ENCODE peak calls at places on chromosomes 1 and 21, in four cellular contexts. U is H9, S is IMR-90, P is H1. N is an unnamed sample.

GRCh38 chr1:167524651-167525050 is 6.3 kb upstream of the CD247 start:
- DNase-seq in P (no peak), S (no peak), U (no peak), N (no peak)

GRCh38 chr1:12595839-12596821 is 21.9 kb downstream of the DHRS3 start:
- DNase-seq in P (no peak), U (peak), S (peak), N (peak)

GRCh38 chr1:36657826-36658225 is 175.1 kb upstream of the CSF3R start:
- DNase-seq in U (no peak), P (no peak), S (no peak), N (no peak)

GRCh38 chr1:31095298-31095981 is 29.9 kb upstream of the PUM1 start:
- DNase-seq in U (no peak), P (no peak), S (peak), N (no peak)

GRCh38 chr21:39097981-39098380 is 85.3 kb downstream of the PSMG1 start:
- DNase-seq in U (no peak), S (no peak), P (no peak), N (no peak)

GRCh38 chr1:167258858-167259257 is 38.2 kb downstream of the POU2F1 start:
- DNase-seq in U (no peak), P (no peak), S (no peak), N (no peak)

GRCh38 chr1:113191579-113192076 is 118.6 kb downstream of the LRIG2 start:
- DNase-seq in U (no peak), S (no peak), P (no peak), N (no peak)

GRCh38 chr21:27365394-27365793 is 398.5 kb upstream of the ADAMTS5 start:
- DNase-seq in S (peak), U (no peak), P (no peak), N (no peak)

GRCh38 chr1:204580862-204581261 is 64.7 kb downstream of the MDM4 start:
- DNase-seq in P (no peak), U (no peak), S (no peak), N (no peak)

GRCh38 chr1:3383679-3384078 is 70.8 kb upstream of the ARHGEF16 start:
- DNase-seq in P (no peak), S (no peak), U (no peak), N (no peak)

GRCh38 chr1:243315455-243315854 is 59.6 kb downstream of the SDCCAG8 start:
- DNase-seq in S (peak), P (no peak), U (no peak), N (no peak)

DNA sequence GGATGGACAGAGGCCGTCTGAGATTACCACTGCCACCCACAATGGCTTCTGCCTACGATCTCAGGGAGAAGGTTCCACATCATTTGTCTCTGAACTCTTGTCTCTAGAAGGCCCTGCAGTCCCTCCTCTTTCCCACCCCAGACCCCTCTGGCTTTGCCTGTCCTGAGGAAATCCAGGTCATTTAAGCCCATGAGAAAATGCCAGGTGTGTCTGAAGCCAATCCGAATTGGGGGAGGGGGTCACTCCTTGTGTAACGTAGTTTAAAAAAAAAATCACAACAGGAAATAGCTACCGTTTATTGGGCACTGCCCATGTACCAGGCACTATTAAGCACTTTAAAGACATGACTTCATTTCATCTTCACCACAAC is 7.5 kb upstream of the MYOM3 start:
- DNase-seq in S (no peak), P (no peak), U (no peak), N (no peak)
- H3K56ac ChIP-seq in S (no peak), P (no peak), U (no peak), N (no peak)

GRCh38 chr21:45420623-45421041 is 15.7 kb downstream of the COL18A1 start:
- DNase-seq in P (no peak), U (no peak), S (no peak), N (no peak)
- H2BK5ac ChIP-seq in P (peak), U (no peak), S (no peak), N (no peak)

DNA sequence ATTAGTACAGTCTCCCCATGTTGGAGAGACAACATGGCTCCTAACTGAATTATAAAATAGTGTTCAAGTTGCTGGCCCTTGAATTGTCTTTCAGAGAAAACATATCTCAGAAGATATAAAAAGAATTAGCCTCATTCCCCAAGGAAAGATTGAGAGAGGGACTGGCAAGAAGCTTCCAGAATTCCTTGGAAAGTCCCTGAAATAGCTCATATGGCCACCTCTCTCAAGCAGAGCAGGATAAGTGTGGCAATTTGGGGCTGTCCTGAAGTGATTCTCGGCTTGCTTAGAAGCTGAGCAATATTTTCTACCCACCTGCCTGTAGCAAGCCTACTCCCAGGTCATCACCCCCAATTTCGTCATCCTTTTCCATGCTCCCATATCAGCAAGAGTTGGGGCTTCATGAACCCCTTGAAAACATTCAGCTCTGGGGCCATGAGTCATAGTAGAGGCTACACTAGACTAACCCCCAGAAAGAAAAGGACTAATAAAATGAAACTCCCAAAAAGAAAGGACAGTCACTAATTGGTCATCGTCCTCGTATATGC is 131.6 kb downstream of the PLPP3 start:
- DNase-seq in U (no peak), P (no peak), S (no peak), N (no peak)
- H3K56ac ChIP-seq in U (no peak), P (no peak), S (no peak), N (no peak)

GRCh38 chr1:182624582-182624981 is 20.4 kb upstream of the RGS16 start:
- DNase-seq in P (no peak), S (no peak), U (no peak), N (no peak)
- H2BK5ac ChIP-seq in P (no peak), S (no peak), U (no peak), N (no peak)

GRCh38 chr1:50846224-50846839 is 113.7 kb downstream of the FAF1 start:
- DNase-seq in S (no peak), P (no peak), U (no peak), N (no peak)
- H3K56ac ChIP-seq in S (no peak), P (no peak), U (no peak), N (no peak)

GRCh38 chr1:185156321-185156853 is 366 bp downstream of the TRMT1L start:
- DNase-seq in U (no peak), S (no peak), P (no peak), N (peak)

GRCh38 chr1:185156854-185157598 is at the start of the genes SWT1 and TRMT1L:
- DNase-seq in S (peak), P (peak), U (peak), N (peak)

GRCh38 chr1:185154912-185155513 is 1.7 kb downstream of the TRMT1L start:
- DNase-seq in U (no peak), S (peak), P (no peak), N (no peak)

GRCh38 chr1:185157599-185158469 is 867 bp downstream of the SWT1 start:
- DNase-seq in S (peak), U (no peak), P (no peak), N (peak)

DNA sequence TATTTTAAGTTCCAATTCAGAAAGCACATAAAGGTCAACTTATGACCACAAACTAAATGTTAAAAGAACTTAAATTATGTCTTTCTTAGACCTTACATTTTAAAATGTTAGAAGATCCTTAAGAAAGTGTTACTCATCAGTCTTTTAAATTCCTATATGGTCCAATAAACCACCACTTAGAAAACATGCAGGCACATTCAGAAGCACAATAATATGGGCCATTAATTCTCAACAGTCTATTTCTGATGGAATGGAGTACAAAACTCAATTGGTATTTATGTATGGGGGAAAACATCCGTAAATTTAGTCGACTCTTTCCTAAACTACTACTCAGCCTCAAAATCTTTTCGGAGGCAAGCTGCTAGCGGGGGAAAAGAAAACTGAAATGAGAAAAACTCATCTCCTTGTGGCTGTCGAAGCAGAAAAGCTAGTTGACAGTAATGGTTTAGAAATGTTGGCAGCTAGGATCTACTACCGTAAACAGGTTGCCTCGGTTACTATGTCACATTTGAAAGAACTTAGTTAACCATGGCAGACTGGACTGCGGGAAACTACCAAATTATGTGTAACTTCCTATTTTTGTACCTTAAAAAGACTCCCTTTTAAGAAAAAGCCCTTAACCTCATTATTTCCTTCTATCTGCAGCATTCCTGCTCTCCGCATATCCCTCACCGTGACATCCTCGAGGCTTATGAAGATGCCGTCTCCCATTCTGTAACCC is 993 bp downstream of the TRMT1L start:
- DNase-seq in P (no peak), U (no peak), S (peak), N (no peak)
- H2BK5ac ChIP-seq in P (no peak), U (no peak), S (peak), N (no peak)

DNA sequence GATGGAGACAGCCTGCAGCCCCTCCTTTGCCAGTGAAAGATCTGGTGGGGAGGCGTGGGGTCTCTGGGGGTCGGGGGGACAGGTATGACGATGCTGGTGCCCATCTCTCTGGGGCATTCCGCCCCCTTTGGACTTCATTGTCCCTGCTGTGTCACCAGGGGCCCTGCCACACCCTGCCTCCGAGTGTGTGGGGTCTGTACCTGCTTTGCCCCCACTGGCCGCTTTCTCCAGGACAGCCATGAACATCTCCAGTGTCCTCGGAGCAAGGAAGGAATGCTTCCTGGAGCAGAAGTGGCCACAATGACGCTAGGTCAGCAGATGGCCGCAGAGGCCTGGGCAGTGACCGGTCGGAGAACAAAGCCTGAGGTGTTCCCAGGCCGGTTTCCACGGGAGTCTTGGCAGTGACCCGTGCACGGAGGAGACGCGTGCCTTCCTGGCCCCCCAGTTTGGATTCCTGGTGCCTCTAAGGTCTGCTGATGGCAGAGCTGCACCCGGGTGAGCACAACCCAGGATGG is 18.6 kb upstream of the TRAPPC10 start:
- DNase-seq in U (no peak), S (no peak), P (no peak), N (no peak)
- H3K56ac ChIP-seq in U (no peak), S (no peak), P (no peak), N (no peak)

GRCh38 chr1:233514946-233515391 is 98.9 kb upstream of the KCNK1 start:
- DNase-seq in U (no peak), S (no peak), P (no peak), N (no peak)
- H2BK5ac ChIP-seq in U (no peak), S (no peak), P (no peak), N (no peak)

N was measured in mesendoderm.